ENCODE peak calls at places on chromosomes 11 and 22, in nine cellular contexts. Q, B, S, Y, M, F, J, I and N are unnamed samples.

GRCh38 chr22:26409705-26410376 is 19.2 kb upstream of the ASPHD2 start:
- DNase-seq in Q (no peak), B (no peak), S (no peak), Y (no peak), M (no peak), F (no peak), J (no peak), I (no peak), N (no peak)

GRCh38 chr11:47514825-47515647 is 37.9 kb downstream of the CELF1 start:
- DNase-seq in Q (no peak), B (peak; percentile 82), S (peak; percentile 70), Y (no peak), M (no peak), F (no peak), J (peak; percentile 16), I (peak; percentile 20), N (no peak)

GRCh38 chr11:123773026-123773425 is 18.7 kb upstream of the OR6X1 start:
- DNase-seq in Q (no peak), B (no peak), S (no peak), Y (no peak), M (no peak), F (no peak), J (no peak), I (no peak), N (no peak)

GRCh38 chr11:34640050-34640971 is 19.4 kb downstream of the EHF start:
- DNase-seq in Q (peak; percentile 87), B (no peak), S (no peak), Y (no peak), M (no peak), F (peak; percentile 84), J (peak; percentile 34), I (no peak), N (no peak)

GRCh38 chr11:47234669-47235075 is 13.9 kb downstream of the ACP2 start:
- DNase-seq in Q (peak; percentile 59), B (peak; percentile 59), S (no peak), Y (no peak), M (peak; percentile 54), F (peak; percentile 72), J (no peak), I (peak; percentile 40), N (no peak)

GRCh38 chr11:79087238-79087956 is 353.4 kb downstream of the TENM4 start:
- DNase-seq in Q (no peak), B (peak; percentile 92), S (no peak), Y (no peak), M (no peak), F (no peak), J (no peak), I (no peak), N (no peak)

GRCh38 chr11:132022718-132023117 is 652.3 kb downstream of the NTM start:
- DNase-seq in Q (no peak), B (peak; percentile 21), S (peak; percentile 32), Y (no peak), M (no peak), F (no peak), J (no peak), I (no peak), N (no peak)

GRCh38 chr22:43485717-43486116 is 73.9 kb downstream of the MPPED1 start:
- DNase-seq in Q (no peak), B (no peak), S (no peak), Y (no peak), M (no peak), F (no peak), J (no peak), I (no peak), N (no peak)

GRCh38 chr11:119897046-119897440 is 168.0 kb upstream of the NECTIN1 start:
- DNase-seq in Q (no peak), B (no peak), S (no peak), Y (no peak), M (no peak), F (no peak), J (no peak), I (no peak), N (no peak)

GRCh38 chr11:63862923-63863322 is 24.0 kb downstream of the MARK2 start:
- DNase-seq in Q (no peak), B (no peak), S (no peak), Y (no peak), M (no peak), F (no peak), J (no peak), I (no peak), N (no peak)

GRCh38 chr11:36683823-36684222 is 85.8 kb upstream of the RAG2 start:
- DNase-seq in Q (no peak), B (no peak), S (no peak), Y (no peak), M (no peak), F (no peak), J (no peak), I (no peak), N (no peak)
- H3K9me3 ChIP-seq in Q (no peaks in the 10 kb centered on the region), B (no peaks in the 10 kb centered on the region), S (no peaks in the 10 kb centered on the region), Y (peaks cover 8% of the 10 kb centered on the region), M (no peaks in the 10 kb centered on the region), F (peaks cover 2% of the 10 kb centered on the region), J (no peaks in the 10 kb centered on the region), I (no peaks in the 10 kb centered on the region), N (no peaks in the 10 kb centered on the region)

GRCh38 chr11:61978703-61979661 is 11.5 kb upstream of the FTH1 start:
- DNase-seq in Q (no peak), B (peak; percentile 90), S (no peak), Y (no peak), M (no peak), F (no peak), J (no peak), I (no peak), N (no peak)
- TF ChIP-seq CTCF in Q (no peak), B (no peak), S (no peak), Y (no peak), M (no peak), F (no peak), J (no peak), I (no peak), N (no peak)

DNA sequence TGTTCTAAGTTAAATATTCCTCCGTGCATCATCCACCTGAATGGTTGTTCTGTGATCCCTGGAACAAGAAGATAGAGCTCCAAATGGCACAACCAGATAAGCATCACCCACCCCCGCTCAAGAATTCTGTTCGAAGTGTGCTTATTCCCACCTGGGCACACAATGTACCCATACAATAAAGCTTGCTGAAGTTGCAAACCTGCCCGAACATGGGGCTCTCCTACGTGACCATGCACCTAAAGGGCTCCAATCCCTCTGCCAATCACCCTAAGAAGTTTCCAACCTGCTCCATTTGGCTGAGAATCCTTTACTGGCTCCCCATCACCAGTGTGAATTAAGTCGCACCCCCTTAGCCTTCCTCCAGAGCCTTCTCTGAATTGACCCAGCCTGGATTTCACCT is 1157.4 kb downstream of the TBC1D22A start:
- DNase-seq in Q (no peak), B (no peak), S (no peak), Y (no peak), M (no peak), F (no peak), J (no peak), I (no peak), N (no peak)
- H3K9me3 ChIP-seq in Q (no peaks in the 10 kb centered on the region), B (no peaks in the 10 kb centered on the region), S (peaks cover 75% of the 10 kb centered on the region), Y (peaks cover 19% of the 10 kb centered on the region), M (no peaks in the 10 kb centered on the region), F (peaks cover 10% of the 10 kb centered on the region), J (peaks cover 10% of the 10 kb centered on the region), I (no peaks in the 10 kb centered on the region), N (no peaks in the 10 kb centered on the region)

DNA sequence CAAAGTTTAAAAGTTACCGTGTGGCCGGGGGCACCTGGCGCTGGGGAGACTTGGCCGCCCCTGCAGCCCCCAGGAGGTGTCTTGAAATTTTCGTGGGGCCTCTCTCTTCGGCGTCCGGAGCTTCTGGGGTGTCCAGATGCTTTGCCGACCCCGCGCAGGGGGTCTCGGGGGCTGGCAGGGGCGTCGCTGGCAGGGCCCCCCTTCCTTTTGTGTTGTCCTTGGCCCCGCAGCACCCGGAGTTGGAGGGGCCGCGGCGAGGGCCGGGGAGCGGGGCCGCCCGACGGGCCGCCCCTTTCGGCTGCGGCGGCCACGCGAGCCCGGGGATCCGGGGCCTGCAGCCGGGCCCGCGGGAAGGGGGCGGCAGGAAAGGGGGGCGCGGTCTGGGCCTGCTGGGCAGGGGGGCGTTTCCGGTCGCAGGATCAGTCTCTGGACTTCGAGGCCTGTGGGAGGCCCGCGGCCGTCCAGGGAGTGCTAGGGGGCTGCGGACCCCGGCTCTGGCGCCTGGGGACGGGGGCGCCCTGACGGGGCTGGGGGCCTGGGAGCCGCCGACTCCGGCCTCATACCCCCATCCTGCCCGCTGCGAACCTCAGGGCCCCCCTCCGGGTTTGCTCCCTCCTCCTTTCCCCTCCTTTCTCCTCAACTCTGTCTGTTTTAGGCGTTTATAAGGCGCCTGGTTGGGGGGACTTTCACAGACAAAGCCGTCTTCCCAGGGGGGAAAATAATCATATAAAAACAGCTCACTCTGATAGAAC is 867 bp downstream of the ZC3H7B start:
- DNase-seq in Q (no peak), B (peak; percentile 8), S (no peak), Y (no peak), M (peak; percentile 58), F (no peak), J (no peak), I (peak; percentile 14), N (no peak)
- TF ChIP-seq CTCF in Q (no peak), B (no peak), S (no peak), Y (no peak), M (no peak), F (no peak), J (no peak), I (no peak), N (no peak)

DNA sequence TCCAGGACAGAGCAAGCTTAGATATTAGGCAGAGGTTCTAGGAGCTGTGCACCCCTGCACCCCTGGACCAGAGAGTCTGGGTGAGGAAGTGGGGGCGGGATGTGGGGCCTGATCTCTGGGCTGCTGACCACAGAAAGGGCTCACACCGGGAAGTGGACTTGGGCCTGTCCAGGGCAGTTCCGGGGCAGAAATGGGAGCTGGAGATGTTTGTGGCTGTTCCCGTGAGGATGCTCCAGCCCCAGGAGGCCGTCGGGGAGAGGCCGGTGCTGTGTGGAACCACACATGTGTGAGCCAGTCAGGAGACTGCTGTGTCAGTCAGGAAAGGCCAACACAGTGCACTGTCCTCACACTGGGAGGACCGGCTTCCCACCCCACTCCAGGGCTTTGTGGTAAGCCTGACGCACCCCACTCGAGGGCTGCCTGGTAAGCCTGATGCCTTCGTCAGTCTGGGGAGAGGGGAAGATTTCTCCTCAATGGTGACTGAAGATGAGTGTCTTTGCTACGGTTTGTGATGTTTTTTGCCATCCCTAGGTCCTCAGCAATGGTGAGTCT is 741.0 kb downstream of the BRD1 start:
- DNase-seq in Q (no peak), B (no peak), S (no peak), Y (no peak), M (no peak), F (no peak), J (no peak), I (no peak), N (no peak)
- H3K9me3 ChIP-seq in Q (no peaks in the 10 kb centered on the region), B (no peaks in the 10 kb centered on the region), S (peaks cover 87% of the 10 kb centered on the region), Y (no peaks in the 10 kb centered on the region), M (no peaks in the 10 kb centered on the region), F (no peaks in the 10 kb centered on the region), J (no peaks in the 10 kb centered on the region), I (no peaks in the 10 kb centered on the region), N (no peaks in the 10 kb centered on the region)

DNA sequence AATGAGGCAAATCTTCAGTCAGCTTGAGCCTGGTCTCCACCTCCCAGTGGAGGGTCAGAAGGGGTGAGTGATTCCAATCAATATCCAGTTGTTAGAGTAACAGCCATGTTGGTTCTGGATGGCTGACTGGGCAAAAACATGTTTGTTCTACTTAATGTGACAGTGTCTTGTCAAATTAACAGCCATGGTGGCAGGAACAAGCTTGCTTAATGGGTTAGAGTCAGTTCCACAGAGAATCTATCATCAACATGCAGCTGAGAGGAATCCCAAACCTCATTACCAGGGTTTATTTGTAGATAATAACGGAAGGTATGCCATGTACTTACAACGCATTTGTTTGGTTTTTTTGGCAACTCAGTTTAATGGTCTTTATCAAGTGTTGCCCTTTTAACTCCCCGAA is 133.2 kb downstream of the SLC17A6 start:
- DNase-seq in Q (no peak), B (no peak), S (no peak), Y (no peak), M (no peak), F (no peak), J (no peak), I (no peak), N (no peak)
- TF ChIP-seq CTCF in Q (no peak), B (no peak), S (no peak), Y (no peak), M (no peak), F (no peak), J (no peak), I (no peak), N (no peak)